ENCODE peak calls at places on chromosomes 6 and 20, in nine cellular contexts. One of them, this sample, is unnamed.

GRCh38 chr6:138957903-138958302 is 30.1 kb downstream of the REPS1 start:
- DNase-seq in tibial artery: no peak
- DNase-seq in ascending aorta: no peak
- DNase-seq in OCI-LY7: no peak
- DNase-seq in upper lobe of right lung: no peak
- DNase-seq in Peyer's patch: no peak
- DNase-seq in pancreas: no peak
- DNase-seq in RWPE2: no peak
- DNase-seq in IMR-90: no peak
- DNase-seq in this sample: no peak

GRCh38 chr6:81800666-81801065 is 48.2 kb upstream of the TENT5A start:
- DNase-seq in tibial artery: no peak
- DNase-seq in ascending aorta: no peak
- DNase-seq in Peyer's patch: no peak
- DNase-seq in OCI-LY7: no peak
- DNase-seq in pancreas: no peak
- DNase-seq in upper lobe of right lung: no peak
- DNase-seq in RWPE2: no peak
- DNase-seq in IMR-90: no peak
- DNase-seq in this sample: no peak

GRCh38 chr6:125793280-125793679 is 2.5 kb downstream of the NCOA7 start:
- DNase-seq in IMR-90: no peak
- DNase-seq in OCI-LY7: no peak
- DNase-seq in pancreas: no peak
- DNase-seq in RWPE2: no peak
- DNase-seq in ascending aorta: no peak
- DNase-seq in upper lobe of right lung: no peak
- DNase-seq in Peyer's patch: no peak
- DNase-seq in tibial artery: no peak
- DNase-seq in this sample: no peak

GRCh38 chr20:31822421-31823330 is 3.5 kb downstream of the MYLK2 start:
- DNase-seq in tibial artery: peak; percentile 76
- DNase-seq in OCI-LY7: peak; percentile 72
- DNase-seq in IMR-90: peak; percentile 46
- DNase-seq in pancreas: peak; percentile 92
- DNase-seq in ascending aorta: peak; percentile 94
- DNase-seq in RWPE2: no peak
- DNase-seq in Peyer's patch: peak; percentile 86
- DNase-seq in upper lobe of right lung: peak; percentile 91
- DNase-seq in this sample: no peak

GRCh38 chr20:7980332-7981046 is 39.1 kb downstream of the TMX4 start:
- DNase-seq in OCI-LY7: peak; percentile 36
- DNase-seq in tibial artery: no peak
- DNase-seq in Peyer's patch: no peak
- DNase-seq in pancreas: no peak
- DNase-seq in ascending aorta: no peak
- DNase-seq in RWPE2: no peak
- DNase-seq in upper lobe of right lung: no peak
- DNase-seq in IMR-90: peak; percentile 64
- DNase-seq in this sample: no peak

GRCh38 chr20:4601630-4602296 is 119.9 kb upstream of the PRND start:
- DNase-seq in Peyer's patch: no peak
- DNase-seq in OCI-LY7: no peak
- DNase-seq in ascending aorta: peak; percentile 63
- DNase-seq in RWPE2: peak; percentile 91
- DNase-seq in upper lobe of right lung: no peak
- DNase-seq in tibial artery: no peak
- DNase-seq in pancreas: no peak
- DNase-seq in IMR-90: no peak
- DNase-seq in this sample: no peak

GRCh38 chr6:2764610-2765165 is 505 bp upstream of the WRNIP1 start:
- DNase-seq in pancreas: peak; percentile 58
- DNase-seq in IMR-90: peak; percentile 70
- DNase-seq in OCI-LY7: peak; percentile 53
- DNase-seq in upper lobe of right lung: peak; percentile 74
- DNase-seq in tibial artery: peak; percentile 51
- DNase-seq in RWPE2: no peak
- DNase-seq in Peyer's patch: no peak
- DNase-seq in ascending aorta: peak; percentile 82
- DNase-seq in this sample: no peak

GRCh38 chr6:39083111-39083702 is 31.8 kb downstream of the SAYSD1 start:
- DNase-seq in RWPE2: no peak
- DNase-seq in Peyer's patch: no peak
- DNase-seq in tibial artery: no peak
- DNase-seq in upper lobe of right lung: no peak
- DNase-seq in pancreas: no peak
- DNase-seq in IMR-90: no peak
- DNase-seq in OCI-LY7: no peak
- DNase-seq in ascending aorta: no peak
- DNase-seq in this sample: peak; percentile 62

GRCh38 chr6:112802154-112802553 is 455.0 kb downstream of the RFPL4B start:
- DNase-seq in Peyer's patch: no peak
- DNase-seq in OCI-LY7: no peak
- DNase-seq in ascending aorta: no peak
- DNase-seq in tibial artery: no peak
- DNase-seq in pancreas: no peak
- DNase-seq in upper lobe of right lung: no peak
- DNase-seq in IMR-90: peak; percentile 96
- DNase-seq in RWPE2: no peak
- DNase-seq in this sample: no peak

GRCh38 chr6:157162756-157163433 is 160.4 kb downstream of the TMEM242 start:
- DNase-seq in upper lobe of right lung: no peak
- DNase-seq in RWPE2: no peak
- DNase-seq in ascending aorta: no peak
- DNase-seq in OCI-LY7: no peak
- DNase-seq in tibial artery: no peak
- DNase-seq in pancreas: no peak
- DNase-seq in Peyer's patch: no peak
- DNase-seq in IMR-90: no peak
- DNase-seq in this sample: no peak
- TF ChIP-seq CTCF in upper lobe of right lung: no peak
- TF ChIP-seq CTCF in RWPE2: no peak
- TF ChIP-seq CTCF in ascending aorta: no peak
- TF ChIP-seq CTCF in OCI-LY7: no peak
- TF ChIP-seq CTCF in tibial artery: no peak
- TF ChIP-seq CTCF in pancreas: no peak
- TF ChIP-seq CTCF in Peyer's patch: no peak
- TF ChIP-seq CTCF in IMR-90: no peak
- TF ChIP-seq CTCF in this sample: no peak

DNA sequence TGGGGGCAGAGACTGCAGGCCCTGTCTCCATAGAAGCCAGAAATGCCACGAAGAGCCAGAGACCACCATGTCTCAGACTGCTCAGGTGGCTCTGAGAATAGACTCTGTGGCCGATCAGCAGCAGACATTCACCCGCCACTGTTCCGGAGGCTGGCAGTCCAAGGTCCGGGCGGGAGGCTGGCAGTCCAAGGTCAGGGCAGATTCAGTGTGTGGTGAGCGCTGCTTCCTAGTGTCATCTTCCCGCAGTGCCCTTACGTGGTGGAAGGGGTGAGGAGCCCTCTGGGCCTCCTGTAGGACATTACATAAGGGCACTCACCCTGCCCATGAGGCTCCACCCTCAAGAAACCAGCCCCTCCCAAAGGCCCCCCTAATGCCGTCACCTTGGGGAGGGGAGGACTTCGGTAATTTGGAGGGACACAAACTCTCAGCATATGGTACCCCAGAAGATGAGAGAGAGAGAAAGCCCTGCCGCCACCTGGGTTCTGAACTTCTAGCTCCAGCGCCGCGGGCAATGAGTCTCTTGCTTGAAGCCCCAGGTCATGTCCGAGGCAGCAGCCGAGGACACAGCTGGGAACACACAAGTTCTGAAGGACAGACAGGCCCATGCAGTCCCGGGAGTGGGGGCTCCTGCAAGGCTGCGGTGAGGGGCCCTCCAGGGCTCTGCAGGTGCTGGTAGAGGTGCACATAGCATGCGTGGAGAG is 36.4 kb downstream of the DACT2 start:
- DNase-seq in OCI-LY7: no peak
- DNase-seq in IMR-90: no peak
- DNase-seq in RWPE2: no peak
- DNase-seq in Peyer's patch: peak; percentile 82
- DNase-seq in tibial artery: no peak
- DNase-seq in pancreas: no peak
- DNase-seq in ascending aorta: no peak
- DNase-seq in upper lobe of right lung: no peak
- DNase-seq in this sample: no peak
- H3K4me1 ChIP-seq in OCI-LY7: no peaks in the 10 kb centered on the region
- H3K4me1 ChIP-seq in IMR-90: no peaks in the 10 kb centered on the region
- H3K4me1 ChIP-seq in RWPE2: no peaks in the 10 kb centered on the region
- H3K4me1 ChIP-seq in Peyer's patch: no peaks in the 10 kb centered on the region
- H3K4me1 ChIP-seq in tibial artery: no peaks in the 10 kb centered on the region
- H3K4me1 ChIP-seq in pancreas: no peaks in the 10 kb centered on the region
- H3K4me1 ChIP-seq in ascending aorta: no peaks in the 10 kb centered on the region
- H3K4me1 ChIP-seq in upper lobe of right lung: no peaks in the 10 kb centered on the region
- H3K4me1 ChIP-seq in this sample: no peaks in the 10 kb centered on the region

GRCh38 chr6:96014846-96015245 is 928 bp upstream of the FUT9 start:
- DNase-seq in ascending aorta: no peak
- DNase-seq in pancreas: no peak
- DNase-seq in IMR-90: no peak
- DNase-seq in Peyer's patch: no peak
- DNase-seq in upper lobe of right lung: no peak
- DNase-seq in RWPE2: no peak
- DNase-seq in tibial artery: no peak
- DNase-seq in OCI-LY7: no peak
- DNase-seq in this sample: no peak

GRCh38 chr6:96013531-96013930 is 2.2 kb upstream of the FUT9 start:
- DNase-seq in RWPE2: no peak
- DNase-seq in upper lobe of right lung: no peak
- DNase-seq in tibial artery: no peak
- DNase-seq in pancreas: no peak
- DNase-seq in ascending aorta: no peak
- DNase-seq in Peyer's patch: no peak
- DNase-seq in OCI-LY7: no peak
- DNase-seq in IMR-90: no peak
- DNase-seq in this sample: no peak

GRCh38 chr6:96016781-96017180 is 1.0 kb downstream of the FUT9 start:
- DNase-seq in RWPE2: no peak
- DNase-seq in ascending aorta: no peak
- DNase-seq in pancreas: no peak
- DNase-seq in OCI-LY7: no peak
- DNase-seq in tibial artery: no peak
- DNase-seq in Peyer's patch: no peak
- DNase-seq in upper lobe of right lung: no peak
- DNase-seq in IMR-90: no peak
- DNase-seq in this sample: no peak

GRCh38 chr6:96015321-96015790 is 418 bp upstream of the FUT9 start:
- DNase-seq in pancreas: peak; percentile 50
- DNase-seq in upper lobe of right lung: no peak
- DNase-seq in Peyer's patch: peak; percentile 34
- DNase-seq in OCI-LY7: no peak
- DNase-seq in tibial artery: no peak
- DNase-seq in IMR-90: no peak
- DNase-seq in ascending aorta: no peak
- DNase-seq in RWPE2: no peak
- DNase-seq in this sample: no peak

DNA sequence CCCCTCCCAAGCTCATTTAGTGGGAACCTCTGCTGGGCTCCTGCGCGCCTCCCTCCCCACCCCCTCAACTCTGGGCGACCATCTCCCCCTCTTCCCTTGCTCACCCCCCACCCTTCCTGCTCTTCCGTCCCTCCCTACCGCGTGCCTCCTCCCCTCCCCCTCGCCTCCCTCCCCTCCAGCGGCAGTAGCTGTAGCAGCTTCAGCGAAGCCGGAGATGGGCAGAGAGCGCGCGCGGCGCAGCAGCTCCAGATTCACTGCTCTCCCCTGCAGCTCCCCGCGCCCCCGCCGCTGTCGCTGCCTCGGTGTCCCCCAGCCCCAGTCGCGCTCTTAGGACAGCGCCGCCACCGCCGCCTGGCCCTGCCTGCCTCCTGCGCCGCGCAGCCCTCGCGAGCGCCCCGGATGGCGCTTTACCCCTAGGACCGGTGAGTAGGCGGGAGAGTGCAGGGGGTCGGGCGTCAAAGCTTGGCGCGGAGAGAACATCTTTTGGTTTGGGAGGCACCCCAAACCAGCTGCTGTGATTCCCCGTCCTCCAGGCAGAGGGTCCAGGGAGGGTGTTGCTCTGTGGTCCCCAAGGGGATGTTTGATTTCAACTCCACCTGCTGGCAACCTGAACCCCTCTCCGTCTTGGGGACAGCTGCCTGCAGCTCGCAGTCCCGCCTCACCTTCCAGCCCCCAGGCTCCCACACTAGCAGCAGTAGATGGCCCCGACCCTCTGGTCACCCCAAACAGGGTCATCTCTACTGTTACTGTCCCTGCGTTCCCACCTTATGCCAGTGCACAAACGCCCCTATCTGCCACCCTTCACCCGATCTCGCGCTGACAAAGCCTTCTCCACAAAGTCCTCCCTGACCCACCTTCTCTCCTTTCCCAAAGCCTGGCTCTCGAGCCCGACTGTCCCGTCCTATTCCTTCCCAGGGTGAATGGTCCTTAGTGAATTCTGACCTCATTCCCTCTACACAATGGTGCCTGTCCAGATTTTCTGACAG is at the start of gene FUT9:
- DNase-seq in ascending aorta: no peak
- DNase-seq in upper lobe of right lung: no peak
- DNase-seq in IMR-90: no peak
- DNase-seq in pancreas: peak; percentile 72
- DNase-seq in Peyer's patch: no peak
- DNase-seq in OCI-LY7: no peak
- DNase-seq in RWPE2: peak; percentile 22
- DNase-seq in tibial artery: no peak
- DNase-seq in this sample: no peak
- TF ChIP-seq CTCF in ascending aorta: no peak
- TF ChIP-seq CTCF in upper lobe of right lung: no peak
- TF ChIP-seq CTCF in IMR-90: no peak
- TF ChIP-seq CTCF in pancreas: no peak
- TF ChIP-seq CTCF in Peyer's patch: no peak
- TF ChIP-seq CTCF in OCI-LY7: no peak
- TF ChIP-seq CTCF in RWPE2: no peak
- TF ChIP-seq CTCF in tibial artery: no peak
- TF ChIP-seq CTCF in this sample: no peak

GRCh38 chr6:129233458-129234134 is 350.7 kb downstream of the LAMA2 start:
- DNase-seq in Peyer's patch: no peak
- DNase-seq in ascending aorta: no peak
- DNase-seq in upper lobe of right lung: no peak
- DNase-seq in OCI-LY7: peak; percentile 51
- DNase-seq in pancreas: no peak
- DNase-seq in RWPE2: no peak
- DNase-seq in IMR-90: no peak
- DNase-seq in tibial artery: no peak
- DNase-seq in this sample: no peak

GRCh38 chr6:129236110-129236509 is 353.2 kb downstream of the LAMA2 start:
- DNase-seq in ascending aorta: no peak
- DNase-seq in IMR-90: no peak
- DNase-seq in tibial artery: no peak
- DNase-seq in upper lobe of right lung: no peak
- DNase-seq in pancreas: no peak
- DNase-seq in OCI-LY7: no peak
- DNase-seq in RWPE2: no peak
- DNase-seq in Peyer's patch: no peak
- DNase-seq in this sample: no peak

GRCh38 chr6:129238991-129239390 is 356.1 kb downstream of the LAMA2 start:
- DNase-seq in IMR-90: no peak
- DNase-seq in tibial artery: no peak
- DNase-seq in ascending aorta: no peak
- DNase-seq in OCI-LY7: no peak
- DNase-seq in RWPE2: no peak
- DNase-seq in pancreas: no peak
- DNase-seq in upper lobe of right lung: no peak
- DNase-seq in Peyer's patch: no peak
- DNase-seq in this sample: no peak

GRCh38 chr6:129239825-129240491 is 357.0 kb downstream of the LAMA2 start:
- DNase-seq in upper lobe of right lung: no peak
- DNase-seq in Peyer's patch: no peak
- DNase-seq in tibial artery: no peak
- DNase-seq in OCI-LY7: no peak
- DNase-seq in RWPE2: no peak
- DNase-seq in IMR-90: no peak
- DNase-seq in pancreas: no peak
- DNase-seq in ascending aorta: no peak
- DNase-seq in this sample: no peak

GRCh38 chr6:129235167-129236072 is 352.5 kb downstream of the LAMA2 start:
- DNase-seq in ascending aorta: no peak
- DNase-seq in pancreas: no peak
- DNase-seq in Peyer's patch: no peak
- DNase-seq in tibial artery: no peak
- DNase-seq in RWPE2: no peak
- DNase-seq in OCI-LY7: no peak
- DNase-seq in upper lobe of right lung: no peak
- DNase-seq in IMR-90: no peak
- DNase-seq in this sample: no peak
- H3K4me1 ChIP-seq in ascending aorta: no peaks in the 10 kb centered on the region
- H3K4me1 ChIP-seq in pancreas: no peaks in the 10 kb centered on the region
- H3K4me1 ChIP-seq in Peyer's patch: no peaks in the 10 kb centered on the region
- H3K4me1 ChIP-seq in tibial artery: no peaks in the 10 kb centered on the region
- H3K4me1 ChIP-seq in RWPE2: no peaks in the 10 kb centered on the region
- H3K4me1 ChIP-seq in OCI-LY7: peaks cover 37% of the 10 kb centered on the region
- H3K4me1 ChIP-seq in upper lobe of right lung: no peaks in the 10 kb centered on the region
- H3K4me1 ChIP-seq in IMR-90: no peaks in the 10 kb centered on the region
- H3K4me1 ChIP-seq in this sample: no peaks in the 10 kb centered on the region

This sample was measured in vagina.